ENCODE peak calls at places on chromosomes 16 and 17, in nine cellular contexts. One of them, this sample, is unnamed.

GRCh38 chr17:83198366-83199341 is 119.2 kb downstream of the METRNL start:
- DNase-seq in mammary epithelial cell: no peak
- DNase-seq in cardiac muscle cell: no peak
- DNase-seq in esophagus squamous epithelium: no peak
- DNase-seq in thoracic aorta: peak
- DNase-seq in AG04449: no peak
- DNase-seq in A549: no peak
- DNase-seq in HL-60: no peak
- DNase-seq in tibial artery: peak
- DNase-seq in this sample: no peak

GRCh38 chr16:71573387-71574094 is 3.4 kb downstream of the TAT start:
- DNase-seq in mammary epithelial cell: no peak
- DNase-seq in cardiac muscle cell: no peak
- DNase-seq in esophagus squamous epithelium: no peak
- DNase-seq in thoracic aorta: no peak
- DNase-seq in AG04449: no peak
- DNase-seq in A549: no peak
- DNase-seq in HL-60: no peak
- DNase-seq in tibial artery: no peak
- DNase-seq in this sample: no peak

GRCh38 chr17:71631483-71631882 is 489.3 kb upstream of the SOX9 start:
- DNase-seq in mammary epithelial cell: peak
- DNase-seq in cardiac muscle cell: no peak
- DNase-seq in esophagus squamous epithelium: no peak
- DNase-seq in thoracic aorta: no peak
- DNase-seq in AG04449: peak
- DNase-seq in A549: no peak
- DNase-seq in HL-60: no peak
- DNase-seq in tibial artery: no peak
- DNase-seq in this sample: no peak

GRCh38 chr17:57104461-57105175 is 19.6 kb downstream of the AKAP1 start:
- DNase-seq in mammary epithelial cell: peak
- DNase-seq in cardiac muscle cell: no peak
- DNase-seq in esophagus squamous epithelium: no peak
- DNase-seq in thoracic aorta: no peak
- DNase-seq in AG04449: no peak
- DNase-seq in A549: no peak
- DNase-seq in HL-60: no peak
- DNase-seq in tibial artery: no peak
- DNase-seq in this sample: peak

GRCh38 chr16:5653041-5653440 is 555.4 kb upstream of the EEF2KMT start:
- DNase-seq in mammary epithelial cell: no peak
- DNase-seq in cardiac muscle cell: no peak
- DNase-seq in esophagus squamous epithelium: no peak
- DNase-seq in thoracic aorta: no peak
- DNase-seq in AG04449: no peak
- DNase-seq in A549: no peak
- DNase-seq in HL-60: no peak
- DNase-seq in tibial artery: no peak
- DNase-seq in this sample: no peak

GRCh38 chr17:42118545-42118944 is 2.6 kb downstream of the KAT2A start:
- DNase-seq in mammary epithelial cell: peak
- DNase-seq in cardiac muscle cell: no peak
- DNase-seq in esophagus squamous epithelium: no peak
- DNase-seq in thoracic aorta: no peak
- DNase-seq in AG04449: no peak
- DNase-seq in A549: peak
- DNase-seq in HL-60: peak
- DNase-seq in tibial artery: no peak
- DNase-seq in this sample: no peak

GRCh38 chr16:77674888-77675287 is 47.4 kb upstream of the NUDT7 start:
- DNase-seq in mammary epithelial cell: peak
- DNase-seq in cardiac muscle cell: no peak
- DNase-seq in esophagus squamous epithelium: no peak
- DNase-seq in thoracic aorta: no peak
- DNase-seq in AG04449: peak
- DNase-seq in A549: no peak
- DNase-seq in HL-60: no peak
- DNase-seq in tibial artery: no peak
- DNase-seq in this sample: no peak

GRCh38 chr17:44024271-44024663 is 9.5 kb upstream of the TMEM101 start:
- DNase-seq in mammary epithelial cell: no peak
- DNase-seq in cardiac muscle cell: no peak
- DNase-seq in esophagus squamous epithelium: no peak
- DNase-seq in thoracic aorta: no peak
- DNase-seq in AG04449: no peak
- DNase-seq in A549: no peak
- DNase-seq in HL-60: no peak
- DNase-seq in tibial artery: no peak
- DNase-seq in this sample: no peak

DNA sequence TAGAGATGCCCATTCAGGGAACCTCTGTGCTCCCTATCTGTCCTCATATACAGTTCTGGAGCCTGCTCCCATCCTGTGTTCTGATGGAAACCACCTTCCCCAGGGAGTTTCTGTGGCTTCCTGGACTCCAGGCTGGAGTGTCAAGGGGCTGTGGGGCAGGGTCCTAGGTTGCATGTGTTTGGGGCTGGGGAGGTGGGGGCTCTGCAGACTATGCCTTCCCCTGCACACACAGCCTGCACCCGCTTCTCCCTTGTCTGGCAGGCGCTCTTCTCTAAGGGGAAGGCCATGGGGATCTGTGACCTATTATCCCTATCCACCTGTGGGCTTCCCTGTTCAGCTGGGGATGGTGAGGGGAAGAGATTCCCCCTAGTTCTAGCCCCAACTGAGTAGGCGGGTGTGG is 14.3 kb downstream of the RARA start:
- DNase-seq in mammary epithelial cell: no peak
- DNase-seq in cardiac muscle cell: no peak
- DNase-seq in esophagus squamous epithelium: no peak
- DNase-seq in thoracic aorta: no peak
- DNase-seq in AG04449: no peak
- DNase-seq in A549: no peak
- DNase-seq in HL-60: no peak
- DNase-seq in tibial artery: no peak
- DNase-seq in this sample: no peak
- H3K4me3 ChIP-seq in mammary epithelial cell: no peak
- H3K4me3 ChIP-seq in cardiac muscle cell: no peak
- H3K4me3 ChIP-seq in esophagus squamous epithelium: peak
- H3K4me3 ChIP-seq in thoracic aorta: peak
- H3K4me3 ChIP-seq in AG04449: peak
- H3K4me3 ChIP-seq in A549: no peak
- H3K4me3 ChIP-seq in HL-60: peak
- H3K4me3 ChIP-seq in tibial artery: peak
- H3K4me3 ChIP-seq in this sample: no peak

DNA sequence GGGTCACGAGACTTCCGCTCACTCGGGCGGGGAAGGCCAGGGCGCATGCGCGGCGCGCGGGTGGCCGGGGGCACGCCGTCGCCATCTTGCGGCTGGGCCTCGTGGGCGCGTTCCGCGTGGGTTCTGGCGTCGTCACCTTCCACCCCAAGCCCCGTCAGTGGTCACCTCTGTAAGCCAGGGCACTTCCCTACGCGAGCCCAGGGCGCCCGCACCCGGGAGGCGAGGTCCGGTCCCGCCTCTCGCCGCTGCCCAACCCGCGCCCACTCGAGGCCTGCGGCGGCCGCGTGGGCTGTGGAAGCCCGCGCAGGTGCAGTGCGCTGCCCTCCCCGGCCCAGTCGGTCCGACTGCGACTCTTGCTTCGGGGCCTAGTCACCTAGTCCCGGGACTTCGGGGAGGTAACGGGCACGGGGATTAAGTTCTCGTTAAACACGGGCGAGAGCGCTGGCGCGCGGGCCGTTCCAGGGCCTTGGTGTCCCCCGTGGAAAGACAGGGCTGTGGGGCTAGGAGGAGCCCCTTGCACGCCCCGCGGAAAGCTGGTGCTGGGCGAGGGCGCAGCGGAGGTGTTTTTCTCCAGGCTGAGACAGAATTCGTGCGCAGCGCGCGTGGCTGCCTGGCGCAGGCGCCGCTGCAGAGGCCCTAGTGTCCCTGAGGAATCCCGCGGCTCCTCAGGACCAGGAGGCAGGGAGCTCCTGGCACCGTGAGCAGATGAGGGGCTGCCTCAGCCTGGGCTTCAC is 417 bp upstream of the ARHGDIA start:
- DNase-seq in mammary epithelial cell: peak
- DNase-seq in cardiac muscle cell: peak
- DNase-seq in esophagus squamous epithelium: no peak
- DNase-seq in thoracic aorta: peak
- DNase-seq in AG04449: no peak
- DNase-seq in A549: peak
- DNase-seq in HL-60: peak
- DNase-seq in tibial artery: peak
- DNase-seq in this sample: no peak
- TF ChIP-seq CTCF in mammary epithelial cell: no peak
- TF ChIP-seq CTCF in cardiac muscle cell: peak
- TF ChIP-seq CTCF in esophagus squamous epithelium: peak
- TF ChIP-seq CTCF in thoracic aorta: peak
- TF ChIP-seq CTCF in AG04449: peak
- TF ChIP-seq CTCF in A549: no peak
- TF ChIP-seq CTCF in HL-60: no peak
- TF ChIP-seq CTCF in tibial artery: peak
- TF ChIP-seq CTCF in this sample: peak

GRCh38 chr17:45229681-45230409 is 8.2 kb downstream of the FMNL1 start:
- DNase-seq in mammary epithelial cell: no peak
- DNase-seq in cardiac muscle cell: no peak
- DNase-seq in esophagus squamous epithelium: no peak
- DNase-seq in thoracic aorta: no peak
- DNase-seq in AG04449: no peak
- DNase-seq in A549: no peak
- DNase-seq in HL-60: no peak
- DNase-seq in tibial artery: no peak
- DNase-seq in this sample: no peak
- H3K4me3 ChIP-seq in mammary epithelial cell: no peak
- H3K4me3 ChIP-seq in cardiac muscle cell: no peak
- H3K4me3 ChIP-seq in esophagus squamous epithelium: no peak
- H3K4me3 ChIP-seq in thoracic aorta: no peak
- H3K4me3 ChIP-seq in AG04449: no peak
- H3K4me3 ChIP-seq in A549: peak
- H3K4me3 ChIP-seq in HL-60: no peak
- H3K4me3 ChIP-seq in tibial artery: no peak
- H3K4me3 ChIP-seq in this sample: no peak

GRCh38 chr16:82641336-82641984 is 14.7 kb downstream of the CDH13 start:
- DNase-seq in mammary epithelial cell: peak
- DNase-seq in cardiac muscle cell: no peak
- DNase-seq in esophagus squamous epithelium: no peak
- DNase-seq in thoracic aorta: no peak
- DNase-seq in AG04449: no peak
- DNase-seq in A549: no peak
- DNase-seq in HL-60: no peak
- DNase-seq in tibial artery: no peak
- DNase-seq in this sample: no peak
- TF ChIP-seq CTCF in mammary epithelial cell: peak
- TF ChIP-seq CTCF in cardiac muscle cell: peak
- TF ChIP-seq CTCF in esophagus squamous epithelium: no peak
- TF ChIP-seq CTCF in thoracic aorta: no peak
- TF ChIP-seq CTCF in AG04449: peak
- TF ChIP-seq CTCF in A549: no peak
- TF ChIP-seq CTCF in HL-60: no peak
- TF ChIP-seq CTCF in tibial artery: peak
- TF ChIP-seq CTCF in this sample: peak

GRCh38 chr16:67055712-67056487 is 27.0 kb downstream of the CBFB start:
- DNase-seq in mammary epithelial cell: peak
- DNase-seq in cardiac muscle cell: no peak
- DNase-seq in esophagus squamous epithelium: no peak
- DNase-seq in thoracic aorta: no peak
- DNase-seq in AG04449: peak
- DNase-seq in A549: peak
- DNase-seq in HL-60: no peak
- DNase-seq in tibial artery: no peak
- DNase-seq in this sample: peak
- H3K4me3 ChIP-seq in mammary epithelial cell: no peak
- H3K4me3 ChIP-seq in cardiac muscle cell: no peak
- H3K4me3 ChIP-seq in esophagus squamous epithelium: no peak
- H3K4me3 ChIP-seq in thoracic aorta: no peak
- H3K4me3 ChIP-seq in AG04449: peak
- H3K4me3 ChIP-seq in A549: no peak
- H3K4me3 ChIP-seq in HL-60: no peak
- H3K4me3 ChIP-seq in tibial artery: no peak
- H3K4me3 ChIP-seq in this sample: no peak

GRCh38 chr17:45317113-45317820 is 447 bp upstream of the MAP3K14 start:
- DNase-seq in mammary epithelial cell: peak
- DNase-seq in cardiac muscle cell: peak
- DNase-seq in esophagus squamous epithelium: peak
- DNase-seq in thoracic aorta: peak
- DNase-seq in AG04449: peak
- DNase-seq in A549: peak
- DNase-seq in HL-60: peak
- DNase-seq in tibial artery: peak
- DNase-seq in this sample: peak
- TF ChIP-seq CTCF in mammary epithelial cell: no peak
- TF ChIP-seq CTCF in cardiac muscle cell: no peak
- TF ChIP-seq CTCF in esophagus squamous epithelium: no peak
- TF ChIP-seq CTCF in thoracic aorta: no peak
- TF ChIP-seq CTCF in AG04449: no peak
- TF ChIP-seq CTCF in A549: no peak
- TF ChIP-seq CTCF in HL-60: no peak
- TF ChIP-seq CTCF in tibial artery: no peak
- TF ChIP-seq CTCF in this sample: peak

GRCh38 chr16:67228034-67228785 is 1.3 kb downstream of the TMEM208 start:
- DNase-seq in mammary epithelial cell: no peak
- DNase-seq in cardiac muscle cell: no peak
- DNase-seq in esophagus squamous epithelium: no peak
- DNase-seq in thoracic aorta: no peak
- DNase-seq in AG04449: no peak
- DNase-seq in A549: no peak
- DNase-seq in HL-60: no peak
- DNase-seq in tibial artery: no peak
- DNase-seq in this sample: no peak
- H3K4me3 ChIP-seq in mammary epithelial cell: peak
- H3K4me3 ChIP-seq in cardiac muscle cell: no peak
- H3K4me3 ChIP-seq in esophagus squamous epithelium: peak
- H3K4me3 ChIP-seq in thoracic aorta: peak
- H3K4me3 ChIP-seq in AG04449: peak
- H3K4me3 ChIP-seq in A549: peak
- H3K4me3 ChIP-seq in HL-60: peak
- H3K4me3 ChIP-seq in tibial artery: peak
- H3K4me3 ChIP-seq in this sample: peak

GRCh38 chr17:77372444-77373297 is 231.9 kb downstream of the SEC14L1 start:
- DNase-seq in mammary epithelial cell: peak
- DNase-seq in cardiac muscle cell: peak
- DNase-seq in esophagus squamous epithelium: no peak
- DNase-seq in thoracic aorta: no peak
- DNase-seq in AG04449: no peak
- DNase-seq in A549: no peak
- DNase-seq in HL-60: peak
- DNase-seq in tibial artery: peak
- DNase-seq in this sample: no peak
- TF ChIP-seq CTCF in mammary epithelial cell: no peak
- TF ChIP-seq CTCF in cardiac muscle cell: no peak
- TF ChIP-seq CTCF in esophagus squamous epithelium: no peak
- TF ChIP-seq CTCF in thoracic aorta: no peak
- TF ChIP-seq CTCF in AG04449: peak
- TF ChIP-seq CTCF in A549: no peak
- TF ChIP-seq CTCF in HL-60: no peak
- TF ChIP-seq CTCF in tibial artery: no peak
- TF ChIP-seq CTCF in this sample: no peak

This sample was measured in BJ.